ENCODE peak calls at places on chromosomes 7 and 10, in six cellular contexts. R is RWPE1, F is H9, P is ovary, A is prostate gland, O is testis. U is an unnamed sample.
A peak's percentile ranks its signal among the peaks of the same experiment; 100 is the strongest.

GRCh38 chr7:106010331-106010730 is 47.3 kb downstream of the CDHR3 start:
- DNase-seq in A (no peak), O (no peak), R (no peak), P (no peak), F (no peak), U (no peak)

GRCh38 chr7:25759748-25760147 is 392.2 kb upstream of the NFE2L3 start:
- DNase-seq in O (no peak), F (peak; percentile 76), R (no peak), P (no peak), A (no peak), U (no peak)

GRCh38 chr10:97849101-97849490 is 547 bp upstream of the GOLGA7B start:
- DNase-seq in A (no peak), F (no peak), O (no peak), R (peak; percentile 58), P (no peak), U (no peak)

GRCh38 chr7:25565949-25566348 is 337.7 kb upstream of the NPVF start:
- DNase-seq in P (peak; percentile 80), F (peak; percentile 49), R (peak; percentile 60), A (peak; percentile 40), O (peak; percentile 81), U (peak; percentile 51)

GRCh38 chr10:122234416-122234815 is 36.7 kb upstream of the BTBD16 start:
- DNase-seq in O (no peak), F (no peak), R (no peak), P (no peak), A (no peak), U (no peak)

GRCh38 chr7:131619336-131620305 is 63.2 kb upstream of the PODXL start:
- DNase-seq in F (no peak), A (no peak), P (no peak), R (no peak), O (no peak), U (no peak)

GRCh38 chr7:118195837-118196474 is 12.0 kb downstream of the LSM8 start:
- DNase-seq in O (peak; percentile 80), A (peak; percentile 60), F (no peak), P (no peak), R (peak; percentile 10), U (peak; percentile 36)

GRCh38 chr10:34049469-34049868 is 715.0 kb upstream of the NRP1 start:
- DNase-seq in R (no peak), F (no peak), O (no peak), A (no peak), P (no peak), U (no peak)

GRCh38 chr7:94507962-94508361 is 1.6 kb upstream of the CASD1 start:
- DNase-seq in F (no peak), R (no peak), A (no peak), O (no peak), P (no peak), U (no peak)
- TF ChIP-seq CTCF in F (no peak), R (no peak), A (no peak), O (no peak), P (no peak), U (no peak)

DNA sequence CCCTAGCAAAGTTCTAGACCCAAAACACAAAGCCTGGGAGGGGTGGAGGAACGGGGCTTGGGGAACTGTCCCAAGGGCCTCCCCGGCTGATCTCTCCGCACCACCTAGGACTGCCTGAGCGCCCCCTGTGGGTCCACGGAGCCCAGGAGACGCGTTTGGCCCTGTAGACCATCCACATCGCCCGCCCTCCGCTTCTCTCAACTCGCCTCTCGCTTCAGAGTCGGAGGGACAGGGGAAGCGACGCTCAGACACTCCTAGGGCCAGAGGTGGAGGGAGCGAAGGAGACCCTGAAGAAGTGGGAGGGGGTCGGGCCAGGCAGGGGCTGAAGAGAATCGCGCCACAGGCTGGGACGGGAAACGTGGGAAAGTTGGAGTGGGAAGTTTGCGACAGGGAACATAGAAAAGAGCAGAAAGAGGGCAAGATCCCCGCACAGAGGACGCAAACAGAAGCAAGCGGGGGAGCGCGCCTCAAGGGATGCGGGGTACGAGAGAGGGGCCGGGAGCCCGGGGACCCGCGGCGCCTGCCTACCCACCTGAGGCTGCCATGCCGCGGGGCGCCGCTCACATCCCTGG is 378 bp downstream of the PIK3AP1 start:
- DNase-seq in O (peak; percentile 63), P (peak; percentile 77), A (no peak), R (no peak), F (peak; percentile 83), U (peak; percentile 87)
- TF ChIP-seq CTCF in O (no peak), P (peak; percentile 27), A (no peak), R (no peak), F (peak; percentile 74), U (peak; percentile 94)

GRCh38 chr7:129952653-129953560 is at the start of gene UBE2H:
- DNase-seq in R (peak; percentile 90), F (peak; percentile 92), P (peak; percentile 96), A (peak; percentile 91), O (peak; percentile 96), U (peak; percentile 96)

GRCh38 chr7:129959480-129960332 is 6.9 kb upstream of the UBE2H start:
- DNase-seq in R (no peak), F (no peak), O (no peak), P (no peak), A (no peak), U (no peak)

GRCh38 chr7:129955993-129956543 is 3.3 kb upstream of the UBE2H start:
- DNase-seq in A (no peak), P (no peak), F (no peak), R (no peak), O (no peak), U (no peak)

DNA sequence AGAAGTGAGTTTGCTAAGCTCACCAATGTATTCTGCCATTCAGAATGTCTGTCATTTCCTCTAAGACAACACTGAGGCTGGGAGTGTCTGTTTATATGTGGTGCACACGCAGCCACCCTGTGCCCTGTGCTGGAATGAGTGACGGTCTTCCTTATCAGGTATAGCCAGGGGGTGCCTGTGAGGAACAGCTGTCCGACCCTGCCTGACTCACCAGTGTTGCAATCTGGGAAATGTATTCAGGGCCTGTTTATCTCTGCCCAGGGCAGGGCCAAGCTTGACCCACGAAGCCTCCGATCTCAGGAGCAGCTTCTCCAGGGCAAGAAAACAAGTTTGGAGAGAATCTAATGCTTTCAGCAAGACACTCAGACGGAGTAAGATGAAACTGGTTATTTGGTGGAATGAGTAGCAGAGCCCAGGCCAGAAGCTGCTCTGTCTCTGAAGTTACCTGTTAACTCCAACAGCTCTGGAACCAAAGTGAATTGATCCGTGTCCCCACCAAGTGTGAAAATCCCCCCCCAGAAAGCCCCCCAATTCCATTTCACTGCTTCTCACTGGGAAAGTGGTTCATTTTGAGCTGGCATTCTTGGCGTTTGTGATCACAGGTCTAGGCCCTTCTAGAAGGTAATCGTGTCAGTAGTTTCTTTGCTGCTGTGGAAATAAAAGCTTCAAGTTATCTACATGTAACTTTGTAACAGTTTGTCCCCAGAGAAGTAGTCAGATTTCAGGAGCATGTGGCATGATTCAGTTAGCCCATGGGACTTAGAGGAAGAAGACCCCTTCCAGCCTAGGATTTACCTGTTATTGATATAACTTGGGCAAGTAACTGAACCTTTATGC is 6.1 kb upstream of the UBE2H start:
- DNase-seq in A (peak; percentile 21), R (peak; percentile 91), P (peak; percentile 40), O (peak; percentile 44), F (no peak), U (no peak)
- TF ChIP-seq CTCF in A (no peak), R (no peak), P (no peak), O (no peak), F (no peak), U (no peak)

GRCh38 chr7:23357190-23358093 is 58.3 kb downstream of the MALSU1 start:
- DNase-seq in F (no peak), P (no peak), R (peak; percentile 81), O (no peak), A (no peak), U (peak; percentile 48)
- TF ChIP-seq CTCF in F (peak; percentile 54), P (no peak), R (peak; percentile 64), O (no peak), A (no peak), U (peak; percentile 39)